ENCODE peak calls at places on chromosomes 5 and 9, in four cellular contexts. J, P, B and M are unnamed samples.

GRCh38 chr9:2018162-2018643 is 3.1 kb downstream of the SMARCA2 start:
- DNase-seq in P (peak; percentile 38), J (no peak), B (no peak), M (no peak)

GRCh38 chr9:98990181-98990870 is 46.6 kb downstream of the COL15A1 start:
- DNase-seq in J (no peak), B (no peak), P (no peak), M (no peak)

GRCh38 chr9:112091805-112092204 is 83.3 kb downstream of the SUSD1 start:
- DNase-seq in P (peak; percentile 73), J (no peak), B (peak; percentile 31), M (no peak)

GRCh38 chr5:179241764-179242370 is 103.4 kb downstream of the ADAMTS2 start:
- DNase-seq in B (no peak), P (no peak), J (no peak), M (no peak)

GRCh38 chr9:98118640-98119601 is at the start of gene TRIM14:
- DNase-seq in P (peak; percentile 35), B (peak; percentile 88), J (no peak), M (no peak)

GRCh38 chr5:124342586-124342985 is 403.9 kb downstream of the ZNF608 start:
- DNase-seq in J (no peak), B (no peak), P (no peak), M (no peak)

GRCh38 chr9:135665795-135666189 is 2.7 kb downstream of the LCN9 start:
- DNase-seq in B (peak; percentile 5), J (no peak), P (no peak), M (no peak)

GRCh38 chr9:2987679-2988078 is 143.8 kb upstream of the PUM3 start:
- DNase-seq in P (peak; percentile 18), J (no peak), B (no peak), M (no peak)

GRCh38 chr5:149251546-149251945 is 20.1 kb upstream of the AFAP1L1 start:
- DNase-seq in B (no peak), P (no peak), J (no peak), M (no peak)

GRCh38 chr9:78118742-78119473 is 87.3 kb upstream of the GNAQ start:
- DNase-seq in B (no peak), P (no peak), J (peak; percentile 61), M (no peak)

GRCh38 chr9:7570107-7570720 is 229.4 kb downstream of the DMAC1 start:
- DNase-seq in J (peak; percentile 2), B (peak; percentile 47), P (peak; percentile 68), M (no peak)